ENCODE peak calls at places on chromosomes 5 and 9, in nine cellular contexts. A, K, P, S, F, H, G, B and U are unnamed samples.

GRCh38 chr5:36690041-36690941 is 83.9 kb downstream of the SLC1A3 start:
- DNase-seq in P (peak), K (peak), F (peak), A (peak), G (peak), S (peak), H (peak), B (peak), U (peak)

GRCh38 chr5:164119806-164120440 is 614.5 kb downstream of the MAT2B start:
- DNase-seq in B (peak), F (no peak), H (no peak), G (no peak), A (no peak), S (no peak), P (peak), K (no peak), U (no peak)

GRCh38 chr5:51181495-51181894 is 201.8 kb upstream of the ISL1 start:
- DNase-seq in G (no peak), S (no peak), P (no peak), B (no peak), K (no peak), H (no peak), A (no peak), F (no peak), U (no peak)

GRCh38 chr9:105421864-105422263 is 26.0 kb upstream of the FSD1L start:
- DNase-seq in F (no peak), K (no peak), P (no peak), S (no peak), B (no peak), G (no peak), H (no peak), A (no peak), U (no peak)

GRCh38 chr5:16934123-16934522 is 2.0 kb downstream of the MYO10 start:
- DNase-seq in B (peak), K (peak), P (peak), H (no peak), F (peak), S (no peak), G (peak), A (peak), U (no peak)

GRCh38 chr9:108934323-108934885 is at the start of gene ABITRAM:
- DNase-seq in F (peak), K (peak), G (peak), P (peak), H (peak), A (peak), B (peak), S (peak), U (peak)

GRCh38 chr5:126003309-126003708 is 419.9 kb upstream of the GRAMD2B start:
- DNase-seq in G (peak), B (peak), S (no peak), K (no peak), H (no peak), F (no peak), A (no peak), P (peak), U (peak)

GRCh38 chr9:88784960-88785359 is 206.3 kb upstream of the S1PR3 start:
- DNase-seq in K (no peak), G (no peak), B (no peak), H (no peak), S (no peak), P (no peak), F (no peak), A (no peak), U (no peak)

GRCh38 chr9:120388000-120388855 is 191.7 kb downstream of the CDK5RAP2 start:
- DNase-seq in H (no peak), S (peak), B (no peak), K (peak), G (no peak), A (no peak), F (no peak), P (no peak), U (no peak)

DNA sequence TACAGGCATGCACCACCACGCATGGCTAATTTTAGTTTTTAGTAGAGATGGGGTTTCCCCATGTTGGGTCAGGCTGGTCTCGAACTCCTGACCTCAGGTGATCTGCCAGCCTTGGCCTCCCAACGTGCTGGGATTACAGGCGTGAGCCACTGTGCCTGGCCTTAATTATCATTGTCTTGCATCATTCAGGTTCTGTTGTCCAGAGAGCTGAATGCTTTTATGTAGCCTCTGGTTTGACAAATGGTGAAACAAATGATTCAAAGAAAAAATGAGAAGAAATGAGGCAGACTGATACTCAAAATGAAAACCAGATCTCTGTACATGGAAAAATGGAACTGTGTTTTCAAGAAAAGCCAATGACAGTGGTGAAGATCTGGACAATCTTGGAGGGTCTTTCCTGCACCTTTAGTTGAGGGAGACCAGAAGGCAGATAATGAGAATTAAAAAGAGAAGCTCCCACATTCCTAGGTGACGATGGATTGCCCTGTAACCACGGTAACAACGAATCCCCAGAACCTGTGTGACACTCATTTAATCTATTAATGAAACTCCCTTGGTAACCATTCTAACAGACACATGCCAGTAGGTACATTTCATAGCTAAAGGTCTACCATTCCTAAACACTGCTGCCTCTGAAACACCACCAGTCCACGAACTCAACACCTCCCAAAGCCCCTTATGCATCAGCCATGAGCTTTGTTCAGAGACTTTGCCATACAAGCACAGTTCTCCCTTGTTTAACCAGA is 1.6 kb downstream of the TEX48 start:
- DNase-seq in A (no peak), K (no peak), S (no peak), G (no peak), H (no peak), F (no peak), B (no peak), P (no peak), U (no peak)
- TF ChIP-seq CTCF in A (no peak), K (no peak), S (no peak), G (no peak), H (no peak), F (no peak), B (no peak), P (no peak), U (no peak)

GRCh38 chr9:128070874-128071273 is 2.8 kb downstream of the SLC25A25 start:
- DNase-seq in K (no peak), P (no peak), H (no peak), F (no peak), G (no peak), A (no peak), B (no peak), S (no peak), U (no peak)
- H3K4me3 ChIP-seq in K (no peak), P (no peak), H (no peak), F (no peak), G (no peak), A (no peak), B (peak), S (no peak), U (no peak)

GRCh38 chr9:133862585-133863041 is 124.5 kb upstream of the SARDH start:
- DNase-seq in A (no peak), F (no peak), K (peak), B (no peak), H (peak), S (peak), P (no peak), G (no peak), U (no peak)
- TF ChIP-seq CTCF in A (no peak), F (no peak), K (no peak), B (no peak), H (no peak), S (no peak), P (no peak), G (no peak), U (no peak)

GRCh38 chr9:114386361-114386885 is 1.4 kb downstream of the AKNA start:
- DNase-seq in H (no peak), P (no peak), S (no peak), G (no peak), B (no peak), A (no peak), F (no peak), K (no peak), U (no peak)
- H3K4me3 ChIP-seq in H (peak), P (peak), S (peak), G (peak), B (peak), A (no peak), F (peak), K (peak), U (peak)

GRCh38 chr5:142873831-142874230 is 103.7 kb downstream of the ARHGAP26 start:
- DNase-seq in B (no peak), S (no peak), A (no peak), F (peak), K (no peak), P (no peak), H (no peak), G (no peak), U (no peak)
- TF ChIP-seq CTCF in B (no peak), S (no peak), A (no peak), F (no peak), K (no peak), P (peak), H (no peak), G (peak), U (no peak)

GRCh38 chr9:21174671-21175070 is 8.2 kb upstream of the IFNA21 start:
- DNase-seq in H (no peak), A (no peak), G (no peak), S (no peak), K (no peak), B (no peak), F (no peak), P (no peak), U (no peak)
- H3K4me3 ChIP-seq in H (no peak), A (no peak), G (no peak), S (no peak), K (no peak), B (no peak), F (no peak), P (no peak), U (no peak)

DNA sequence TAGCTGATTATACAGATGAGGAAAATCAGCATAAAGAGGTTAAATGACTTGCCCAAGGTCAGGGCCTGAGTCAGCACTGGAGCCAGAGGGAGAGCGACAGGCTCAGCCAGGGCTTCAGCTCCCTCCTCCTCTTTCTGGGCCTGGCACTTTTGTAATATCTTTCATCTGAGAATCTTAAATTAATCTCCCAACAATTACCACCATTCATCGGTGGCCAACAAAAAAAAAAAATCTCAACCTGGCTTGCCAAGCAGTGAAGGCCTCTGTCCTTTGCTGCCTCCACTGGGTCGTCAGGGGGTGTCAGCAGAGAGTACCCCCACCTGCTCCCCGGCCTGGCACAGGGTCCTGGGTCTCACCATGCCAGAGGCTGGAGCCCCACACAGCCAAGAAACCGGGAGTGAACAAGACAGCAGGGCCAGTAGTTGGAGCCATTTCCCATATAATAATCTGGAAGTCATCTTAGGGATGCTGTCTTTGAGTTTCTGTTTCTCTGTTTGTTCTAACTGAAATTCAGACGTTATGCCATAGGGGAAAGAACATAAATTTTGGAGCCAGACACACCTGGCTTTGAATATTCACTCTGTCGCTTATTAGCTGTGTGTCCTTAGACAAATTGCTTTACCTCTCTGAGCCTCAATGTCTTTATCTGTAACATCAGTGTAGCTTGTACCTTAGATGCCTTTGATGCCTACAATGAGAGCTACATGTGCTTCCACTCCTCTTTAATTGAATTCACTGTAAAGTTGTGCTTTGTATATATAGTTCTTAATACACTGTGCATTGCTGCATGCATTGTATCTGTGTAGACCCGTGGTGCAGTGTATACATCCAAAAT is 299.9 kb upstream of the MSX2 start:
- DNase-seq in H (no peak), A (peak), G (no peak), F (no peak), S (no peak), K (no peak), P (no peak), B (no peak), U (no peak)
- TF ChIP-seq CTCF in H (no peak), A (peak), G (no peak), F (no peak), S (no peak), K (no peak), P (peak), B (peak), U (peak)

DNA sequence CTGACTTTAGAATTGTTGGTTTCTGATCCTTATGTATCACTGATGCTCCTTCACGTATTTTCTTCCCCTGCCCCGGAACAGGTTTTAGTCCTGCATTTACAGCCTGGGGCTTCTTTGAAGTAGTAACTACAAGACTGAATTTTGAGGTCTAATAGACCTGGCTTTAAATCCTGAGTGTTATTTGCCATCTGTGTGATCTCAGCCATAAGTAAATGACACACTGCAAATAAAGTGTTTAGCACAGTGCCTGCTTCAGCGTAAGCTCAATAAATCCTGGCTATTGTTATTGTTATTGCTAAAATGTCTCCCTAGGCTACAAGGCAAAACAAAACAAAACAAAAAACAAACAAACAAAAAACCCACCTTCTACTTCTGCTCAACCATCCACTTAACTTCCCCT is 15.6 kb upstream of the LHX6 start:
- DNase-seq in K (no peak), P (no peak), G (no peak), H (no peak), S (no peak), B (no peak), A (no peak), F (no peak), U (no peak)
- H3K4me3 ChIP-seq in K (no peak), P (no peak), G (no peak), H (no peak), S (no peak), B (no peak), A (no peak), F (no peak), U (no peak)

GRCh38 chr5:178432421-178433272 is 157.5 kb downstream of the COL23A1 start:
- DNase-seq in G (no peak), B (no peak), K (peak), A (no peak), P (no peak), F (no peak), S (no peak), H (no peak), U (no peak)
- TF ChIP-seq CTCF in G (no peak), B (no peak), K (no peak), A (no peak), P (no peak), F (no peak), S (no peak), H (no peak), U (no peak)

DNA sequence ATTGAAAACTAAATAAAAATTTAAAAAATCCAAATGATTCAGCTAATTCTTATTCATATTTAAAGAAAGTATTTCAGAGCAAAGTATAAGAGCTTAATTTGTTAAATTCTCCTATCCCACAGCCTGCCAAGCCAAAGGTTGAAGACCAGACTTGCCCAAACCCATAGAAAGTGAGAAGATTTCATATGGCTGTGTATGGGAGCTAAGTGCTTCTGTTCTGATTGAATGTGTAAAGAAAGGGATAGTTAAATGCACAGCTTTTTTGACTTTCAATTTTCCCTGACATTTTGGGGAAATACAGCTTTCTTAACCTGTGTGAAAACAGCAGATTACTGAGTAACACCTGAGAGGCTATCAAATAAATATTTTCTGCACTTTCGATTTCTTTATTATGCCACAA is 125.0 kb upstream of the MTAP start:
- DNase-seq in B (no peak), P (peak), A (no peak), K (no peak), F (no peak), S (no peak), G (no peak), H (no peak), U (no peak)
- H3K4me3 ChIP-seq in B (peak), P (no peak), A (peak), K (no peak), F (no peak), S (no peak), G (no peak), H (no peak), U (no peak)